ENCODE peak calls at places on chromosomes 16 and 17, in five cellular contexts. U is CD8-positive, alpha-beta T cell; Q is lower lobe of right lung; S is fibroblast of mammary gland; G is ascending aorta. Z is an unnamed sample.

GRCh38 chr17:10614536-10615155 is 42.5 kb downstream of the MYH3 start:
- DNase-seq in U (no peak), Q (no peak), S (peak; percentile 71), G (no peak), Z (peak; percentile 69)

GRCh38 chr17:40218740-40219072 is 398 bp upstream of the WIPF2 start:
- DNase-seq in U (peak; percentile 92), Q (peak; percentile 81), S (peak; percentile 88), G (peak; percentile 89), Z (peak; percentile 62)

GRCh38 chr17:4534515-4534914 is 20.7 kb downstream of the MYBBP1A start:
- DNase-seq in U (peak; percentile 4), Q (no peak), S (no peak), G (no peak), Z (no peak)

GRCh38 chr17:38605230-38605851 is 411 bp downstream of the SRCIN1 start:
- DNase-seq in U (no peak), Q (no peak), S (no peak), G (no peak), Z (no peak)

GRCh38 chr16:12697437-12697836 is 106.2 kb downstream of the CPPED1 start:
- DNase-seq in U (no peak), Q (no peak), S (no peak), G (no peak), Z (no peak)

GRCh38 chr17:79159926-79160325 is 85.3 kb downstream of the ENGASE start:
- DNase-seq in U (no peak), Q (no peak), S (no peak), G (no peak), Z (no peak)

GRCh38 chr17:44970136-44970737 is 2.1 kb upstream of the C1QL1 start:
- DNase-seq in U (peak; percentile 26), Q (no peak), S (peak; percentile 17), G (no peak), Z (no peak)

GRCh38 chr17:3964203-3965122 is at the start of gene ATP2A3:
- DNase-seq in U (peak; percentile 73), Q (peak; percentile 61), S (no peak), G (no peak), Z (no peak)

GRCh38 chr17:45248132-45248936 is 13.6 kb downstream of the SPATA32 start:
- DNase-seq in U (peak; percentile 93), Q (peak; percentile 82), S (no peak), G (no peak), Z (peak; percentile 46)

GRCh38 chr16:84144301-84144858 is 597 bp downstream of the HSDL1 start:
- DNase-seq in U (peak; percentile 59), Q (peak; percentile 63), S (peak; percentile 8), G (no peak), Z (peak; percentile 50)

GRCh38 chr17:79948918-79949645 is 86.6 kb downstream of the TBC1D16 start:
- DNase-seq in U (no peak), Q (peak; percentile 41), S (no peak), G (peak; percentile 46), Z (no peak)

DNA sequence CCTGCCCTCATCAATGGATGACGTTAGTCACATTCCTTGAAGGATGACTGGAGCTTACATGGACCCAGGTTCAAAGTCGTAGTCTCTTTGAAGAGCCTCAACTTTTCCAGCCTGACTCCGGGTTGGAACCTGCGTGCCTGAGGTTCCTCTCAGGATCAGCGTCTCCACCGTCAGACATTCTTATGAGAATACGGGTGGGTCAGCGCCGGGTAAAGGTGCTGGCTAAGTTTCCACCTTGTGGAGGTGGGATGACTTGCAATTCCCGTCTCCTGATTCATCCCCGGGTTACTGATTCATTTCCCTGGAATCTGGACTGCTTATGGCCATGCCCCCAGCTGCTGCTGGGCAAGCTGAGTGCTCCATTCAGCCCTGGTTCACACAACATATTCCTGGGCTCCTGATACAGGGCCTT is 38.9 kb upstream of the CMIP start:
- DNase-seq in U (no peak), Q (no peak), S (peak; percentile 70), G (no peak), Z (no peak)
- TF ChIP-seq CTCF in U (no peak), Q (no peak), S (no peak), G (no peak), Z (peak; percentile 10)

GRCh38 chr17:77207689-77208216 is 67.0 kb downstream of the SEC14L1 start:
- DNase-seq in U (no peak), Q (no peak), S (no peak), G (peak; percentile 24), Z (no peak)

GRCh38 chr17:77209330-77209748 is 68.6 kb downstream of the SEC14L1 start:
- DNase-seq in U (no peak), Q (no peak), S (no peak), G (no peak), Z (no peak)

GRCh38 chr17:77206557-77206956 is 65.8 kb downstream of the SEC14L1 start:
- DNase-seq in U (no peak), Q (no peak), S (no peak), G (peak; percentile 34), Z (no peak)

GRCh38 chr17:77208856-77209255 is 68.1 kb downstream of the SEC14L1 start:
- DNase-seq in U (no peak), Q (no peak), S (peak; percentile 10), G (no peak), Z (no peak)

GRCh38 chr17:77208217-77208808 is 67.5 kb downstream of the SEC14L1 start:
- DNase-seq in U (no peak), Q (no peak), S (peak; percentile 54), G (no peak), Z (no peak)
- TF ChIP-seq CTCF in U (no peak), Q (peak; percentile 30), S (peak; percentile 24), G (peak; percentile 4), Z (no peak)

DNA sequence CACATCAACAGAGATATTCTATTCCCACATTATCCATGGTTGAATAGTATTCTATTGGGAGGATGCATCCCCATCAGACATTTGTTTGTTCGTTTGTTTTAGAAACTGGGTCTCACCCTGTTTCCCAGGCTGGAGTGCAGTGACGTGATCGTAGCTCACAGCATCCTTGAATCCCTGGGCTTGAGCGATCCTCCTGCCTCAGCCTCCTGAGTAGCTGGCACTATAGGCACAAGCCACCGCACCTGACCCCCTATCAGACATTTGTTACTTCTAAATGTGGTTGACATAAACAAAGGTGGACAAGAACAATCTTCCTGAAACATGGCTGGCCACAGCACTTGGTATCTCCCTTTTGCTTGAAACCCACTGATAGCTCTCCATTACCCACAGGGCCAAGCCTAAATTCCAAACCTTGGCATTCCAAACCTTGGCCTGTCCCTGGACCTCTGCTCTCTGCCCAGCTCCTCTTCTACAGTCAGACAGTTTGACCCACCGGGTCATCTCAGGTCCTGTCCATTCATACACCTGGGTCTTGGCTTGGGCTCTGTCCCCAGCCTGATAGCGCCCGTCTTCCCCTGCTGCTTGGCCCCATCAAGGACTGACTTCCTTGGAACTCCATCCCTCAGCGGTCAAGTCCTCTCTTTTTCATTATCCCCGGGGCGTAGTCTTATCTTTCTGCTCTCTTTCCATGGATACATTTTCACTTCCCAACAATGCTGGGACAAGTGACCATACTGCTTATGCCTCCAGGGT is 1.5 kb upstream of the PRR29 start:
- DNase-seq in U (no peak), Q (peak; percentile 29), S (no peak), G (peak; percentile 58), Z (no peak)
- TF ChIP-seq CTCF in U (no peak), Q (no peak), S (no peak), G (no peak), Z (no peak)

GRCh38 chr16:35560637-35560984 is 2101.2 kb downstream of the TP53TG3F start:
- DNase-seq in U (no peak), Q (no peak), S (no peak), G (no peak), Z (no peak)
- TF ChIP-seq CTCF in U (no peak), Q (no peak), S (no peak), G (no peak), Z (no peak)

GRCh38 chr17:27609606-27610303 is 21.2 kb upstream of the LGALS9 start:
- DNase-seq in U (no peak), Q (no peak), S (peak; percentile 48), G (no peak), Z (no peak)
- TF ChIP-seq CTCF in U (no peak), Q (peak; percentile 46), S (peak; percentile 62), G (no peak), Z (peak; percentile 19)

GRCh38 chr16:66095676-66096075 is 270.8 kb upstream of the CDH5 start:
- DNase-seq in U (no peak), Q (no peak), S (no peak), G (no peak), Z (no peak)
- TF ChIP-seq CTCF in U (no peak), Q (no peak), S (peak; percentile 23), G (no peak), Z (no peak)

DNA sequence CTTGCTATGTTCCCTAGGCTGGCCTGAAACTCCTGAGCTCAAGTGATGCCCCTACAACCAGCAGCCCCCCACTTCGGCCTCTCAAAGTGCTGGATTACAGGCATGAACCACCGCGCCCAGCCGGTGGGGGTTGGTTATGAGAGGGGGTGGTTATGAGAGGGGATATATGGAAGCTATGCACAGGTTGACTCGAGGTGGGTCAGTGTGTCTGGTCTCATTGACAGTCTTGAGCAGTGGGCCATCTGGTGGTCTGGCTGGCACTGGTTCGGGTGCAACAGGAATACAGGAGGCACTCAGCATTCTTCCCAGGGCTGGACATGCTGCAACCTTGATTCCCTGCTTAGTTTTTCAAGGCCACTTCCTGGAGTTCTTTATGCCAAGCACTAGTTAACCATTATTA is 5.6 kb upstream of the STX1B start:
- DNase-seq in U (no peak), Q (no peak), S (no peak), G (no peak), Z (no peak)
- TF ChIP-seq CTCF in U (no peak), Q (no peak), S (no peak), G (no peak), Z (no peak)

GRCh38 chr17:60641810-60642220 is 35.8 kb upstream of the BCAS3 start:
- DNase-seq in U (peak; percentile 47), Q (no peak), S (peak; percentile 83), G (peak; percentile 74), Z (peak; percentile 63)
- TF ChIP-seq CTCF in U (no peak), Q (peak; percentile 49), S (peak; percentile 45), G (peak; percentile 26), Z (peak; percentile 19)

Z was measured in mesothelial cell of epicardium.